ENCODE peak calls at places on chromosomes 5 and 9, in nine cellular contexts. I is astrocyte of the spinal cord; Z is midbrain; O is NCI-H524; N is stimulated activated CD8-positive, alpha-beta memory T cell treated with anti-CD3 and anti-CD28 coated beads, Interleukin-15, amount 100 ng/mL, for 1 hour; P is Kasumi-1; L is dorsolateral prefrontal cortex; M is GOT3; D is posterior cingulate gyrus. B is an unnamed sample.

GRCh38 chr9:136526625-136527066 is 19.2 kb downstream of the NOTCH1 start:
- DNase-seq in O (peak), M (no peak), D (peak), Z (peak), L (peak), I (no peak), P (no peak), N (no peak), B (no peak)

GRCh38 chr5:97142521-97143254 is at the start of gene LIX1:
- DNase-seq in N (no peak), Z (peak), O (peak), M (no peak), I (peak), D (peak), L (peak), P (peak), B (no peak)

GRCh38 chr5:141717043-141717442 is 35.0 kb upstream of the ARAP3 start:
- DNase-seq in M (no peak), L (no peak), O (no peak), D (no peak), I (no peak), Z (no peak), N (no peak), P (peak), B (no peak)

GRCh38 chr9:15104826-15105420 is 194.7 kb upstream of the FREM1 start:
- DNase-seq in I (peak), Z (no peak), M (no peak), P (peak), D (no peak), L (no peak), N (no peak), O (peak), B (no peak)

GRCh38 chr9:137307255-137308101 is 5.4 kb upstream of the NRARP start:
- DNase-seq in N (no peak), I (no peak), L (no peak), M (no peak), D (no peak), O (no peak), Z (no peak), P (peak), B (no peak)

GRCh38 chr5:113163328-113163727 is 186.7 kb downstream of the DCP2 start:
- DNase-seq in M (no peak), Z (no peak), D (no peak), O (no peak), N (no peak), P (no peak), L (no peak), I (peak), B (no peak)

GRCh38 chr5:78778538-78778937 is 130.0 kb upstream of the LHFPL2 start:
- DNase-seq in M (no peak), O (peak), P (no peak), I (peak), Z (no peak), D (no peak), L (no peak), N (no peak), B (no peak)

GRCh38 chr9:114495992-114496391 is 9.3 kb downstream of the WHRN start:
- DNase-seq in Z (no peak), O (peak), P (no peak), N (no peak), M (no peak), I (no peak), D (no peak), L (no peak), B (no peak)

GRCh38 chr5:11390369-11390768 is 513.9 kb downstream of the CTNND2 start:
- DNase-seq in D (peak), O (no peak), Z (peak), P (no peak), M (no peak), L (no peak), I (peak), N (no peak), B (no peak)

GRCh38 chr9:131473891-131474290 is 28.8 kb upstream of the POMT1 start:
- DNase-seq in P (no peak), M (no peak), Z (no peak), O (no peak), N (no peak), D (no peak), L (no peak), I (no peak), B (no peak)

GRCh38 chr5:67620386-67621039 is 423.9 kb upstream of the CD180 start:
- DNase-seq in I (no peak), M (no peak), O (no peak), Z (no peak), N (no peak), L (no peak), D (no peak), P (no peak), B (no peak)

GRCh38 chr9:13351768-13352386 is 72.4 kb upstream of the MPDZ start:
- DNase-seq in N (no peak), O (peak), D (no peak), Z (peak), M (no peak), L (no peak), P (peak), I (peak), B (no peak)

GRCh38 chr9:133513214-133514088 is 11.3 kb downstream of the MYMK start:
- DNase-seq in Z (no peak), D (no peak), P (no peak), I (no peak), L (no peak), M (no peak), N (no peak), O (no peak), B (no peak)

GRCh38 chr9:8653111-8653510 is 853.5 kb upstream of the DMAC1 start:
- DNase-seq in M (no peak), P (no peak), I (no peak), D (no peak), Z (no peak), L (no peak), N (no peak), O (no peak), B (no peak)

GRCh38 chr5:86824642-86825041 is 206.9 kb downstream of the COX7C start:
- DNase-seq in L (no peak), M (no peak), P (no peak), O (no peak), N (no peak), D (peak), Z (no peak), I (no peak), B (no peak)

GRCh38 chr9:99635032-99635431 is 186.7 kb upstream of the NR4A3 start:
- DNase-seq in O (no peak), P (no peak), N (no peak), M (no peak), I (peak), L (no peak), D (no peak), Z (no peak), B (no peak)

GRCh38 chr5:132057498-132058255 is 2.8 kb upstream of the IL3 start:
- DNase-seq in N (no peak), P (no peak), O (no peak), I (no peak), L (peak), M (no peak), D (no peak), Z (no peak), B (no peak)

GRCh38 chr9:127557466-127557869 is 54.6 kb upstream of the STXBP1 start:
- DNase-seq in N (no peak), M (no peak), P (peak), Z (no peak), L (no peak), D (no peak), I (peak), O (no peak), B (no peak)

GRCh38 chr5:149005077-149005892 is 57.6 kb downstream of the SH3TC2 start:
- DNase-seq in M (no peak), Z (no peak), I (no peak), O (peak), D (no peak), L (no peak), N (no peak), P (no peak), B (no peak)

GRCh38 chr9:95373069-95373681 is 55.7 kb upstream of the FANCC start:
- DNase-seq in P (no peak), Z (no peak), N (no peak), M (no peak), D (no peak), L (no peak), O (no peak), I (no peak), B (no peak)

GRCh38 chr5:658103-658502 is 35.0 kb downstream of the TPPP start:
- DNase-seq in N (no peak), P (no peak), Z (no peak), M (no peak), L (no peak), O (no peak), I (peak), D (no peak), B (no peak)

GRCh38 chr9:16385590-16386578 is 484.6 kb downstream of the BNC2 start:
- DNase-seq in Z (no peak), M (no peak), O (no peak), I (peak), D (no peak), L (no peak), P (no peak), N (no peak), B (no peak)

GRCh38 chr5:81235287-81236072 is 2.4 kb downstream of the CKMT2 start:
- DNase-seq in D (no peak), N (no peak), M (no peak), O (no peak), Z (peak), I (no peak), P (no peak), L (no peak), B (peak)